ENCODE peak calls at places on chromosomes 5 and 9, in five cellular contexts. X is A549, W is heart left ventricle, M is adipocyte, O is AG04450. P is an unnamed sample.

GRCh38 chr9:108851138-108851537 is 4.6 kb downstream of the ACTL7B start:
- DNase-seq in M (no peak), O (no peak), X (no peak), W (no peak), P (no peak)

GRCh38 chr5:68374770-68375518 is 159.4 kb downstream of the PIK3R1 start:
- DNase-seq in X (no peak), M (peak), W (no peak), O (no peak), P (no peak)

GRCh38 chr5:157143127-157143959 is 678 bp upstream of the MED7 start:
- DNase-seq in M (peak), O (no peak), X (peak), W (peak), P (peak)

GRCh38 chr5:1685076-1685475 is 114.6 kb downstream of the MRPL36 start:
- DNase-seq in M (no peak), W (no peak), X (no peak), O (no peak), P (no peak)

GRCh38 chr5:1666812-1667588 is 132.6 kb downstream of the MRPL36 start:
- DNase-seq in O (no peak), W (no peak), X (peak), M (peak), P (no peak)

GRCh38 chr9:111731916-111732315 is 62.8 kb downstream of the SHOC1 start:
- DNase-seq in O (no peak), X (no peak), W (no peak), M (no peak), P (no peak)

GRCh38 chr5:152404494-152404893 is 585 bp downstream of the NMUR2 start:
- DNase-seq in O (no peak), M (no peak), X (no peak), W (no peak), P (peak)

GRCh38 chr5:132414634-132415377 is 45.3 kb downstream of the SLC22A5 start:
- DNase-seq in O (no peak), W (no peak), M (peak), X (peak), P (no peak)

GRCh38 chr9:129309906-129310305 is 131.8 kb upstream of the IER5L start:
- DNase-seq in X (no peak), O (no peak), M (no peak), W (no peak), P (no peak)

GRCh38 chr9:127815512-127816361 is 13.1 kb downstream of the FPGS start:
- DNase-seq in O (no peak), W (no peak), M (no peak), X (no peak), P (no peak)

GRCh38 chr9:69346596-69347390 is 21.8 kb downstream of the ENTREP1 start:
- DNase-seq in X (no peak), O (no peak), W (no peak), M (no peak), P (no peak)

GRCh38 chr9:130470269-130470668 is 25.5 kb downstream of the ASS1 start:
- DNase-seq in W (no peak), X (no peak), O (no peak), M (no peak), P (no peak)

GRCh38 chr9:130468566-130468965 is 23.8 kb downstream of the ASS1 start:
- DNase-seq in M (no peak), X (no peak), W (no peak), O (no peak), P (no peak)

GRCh38 chr9:130465383-130466096 is 20.8 kb downstream of the ASS1 start:
- DNase-seq in O (no peak), W (no peak), X (no peak), M (no peak), P (peak)

GRCh38 chr9:130466537-130467217 is 21.9 kb downstream of the ASS1 start:
- DNase-seq in M (no peak), O (no peak), X (no peak), W (no peak), P (no peak)

GRCh38 chr9:130467371-130467770 is 22.6 kb downstream of the ASS1 start:
- DNase-seq in O (no peak), W (no peak), M (no peak), X (no peak), P (no peak)
- H3K4me3 ChIP-seq in O (no peak), W (no peak), M (no peak), X (no peak), P (no peak)

GRCh38 chr5:36236801-36237200 is 4.9 kb downstream of the NADK2 start:
- DNase-seq in M (no peak), O (no peak), X (no peak), W (no peak), P (no peak)
- H3K4me3 ChIP-seq in M (no peak), O (no peak), X (no peak), W (no peak), P (no peak)

DNA sequence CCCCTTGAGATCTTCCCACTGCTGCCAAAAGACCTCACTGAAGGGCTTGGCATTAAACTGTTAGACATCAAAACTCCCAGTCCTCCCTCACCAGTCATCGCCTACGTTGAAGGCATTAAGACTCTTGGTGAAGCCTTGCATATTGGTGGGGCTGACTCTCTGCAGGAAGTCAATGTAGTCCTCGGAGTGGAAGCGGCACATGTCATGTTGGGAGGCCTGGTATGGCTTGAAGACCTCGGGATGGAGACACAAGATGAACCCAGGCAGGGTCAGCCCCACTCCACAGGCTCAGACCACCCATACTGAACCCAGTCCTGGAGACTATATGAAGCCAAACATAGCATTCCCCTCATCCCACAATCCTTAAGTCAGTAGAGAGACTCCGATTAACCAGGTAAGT is 1.9 kb downstream of the HDAC3 start:
- DNase-seq in X (no peak), W (no peak), O (no peak), M (no peak), P (no peak)
- H3K4me3 ChIP-seq in X (no peak), W (no peak), O (no peak), M (no peak), P (no peak)

GRCh38 chr5:51278458-51279049 is 104.7 kb upstream of the ISL1 start:
- DNase-seq in W (no peak), X (no peak), M (no peak), O (no peak), P (no peak)
- H3K4me3 ChIP-seq in W (no peak), X (no peak), M (no peak), O (no peak), P (no peak)

GRCh38 chr5:81853005-81853357 is 102.1 kb upstream of the SSBP2 start:
- DNase-seq in X (no peak), O (no peak), W (no peak), M (no peak), P (no peak)
- H3K4me3 ChIP-seq in X (no peak), O (no peak), W (peak), M (peak), P (no peak)

GRCh38 chr5:141236516-141237313 is 8.5 kb upstream of the PCDHB15 start:
- DNase-seq in W (no peak), X (no peak), O (no peak), M (no peak), P (no peak)

GRCh38 chr5:141234109-141234508 is 11.0 kb downstream of the PCDHB14 start:
- DNase-seq in W (no peak), M (peak), O (no peak), X (no peak), P (no peak)
- H3K4me3 ChIP-seq in W (peak), M (peak), O (peak), X (no peak), P (no peak)

GRCh38 chr9:14183001-14183400 is 130.9 kb downstream of the NFIB start:
- DNase-seq in O (no peak), X (no peak), M (no peak), W (no peak), P (no peak)

GRCh38 chr9:14180077-14180941 is 133.6 kb downstream of the NFIB start:
- DNase-seq in W (peak), M (peak), X (no peak), O (no peak), P (no peak)

GRCh38 chr9:14179449-14179848 is 134.5 kb downstream of the NFIB start:
- DNase-seq in W (no peak), M (no peak), X (no peak), O (no peak), P (no peak)

GRCh38 chr9:14185016-14185415 is 128.9 kb downstream of the NFIB start:
- DNase-seq in X (no peak), M (no peak), W (no peak), O (no peak), P (no peak)

DNA sequence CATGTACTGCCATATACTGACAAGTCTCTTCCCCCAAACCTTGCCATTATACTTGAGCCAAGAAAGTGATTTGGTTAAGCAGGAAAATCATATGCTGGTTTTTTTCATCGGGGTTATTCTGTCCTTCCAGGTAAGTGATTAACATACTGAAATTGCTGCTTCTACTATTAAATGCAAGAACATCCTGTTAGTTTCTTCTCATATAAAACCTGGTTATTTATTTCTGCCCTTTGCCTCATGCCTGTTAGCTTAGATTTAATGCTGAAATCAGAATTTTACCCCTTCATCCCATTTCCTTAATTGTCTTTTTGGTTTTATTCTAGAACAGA is 133.0 kb downstream of the NFIB start:
- DNase-seq in W (no peak), X (no peak), M (no peak), O (no peak), P (no peak)
- H3K4me3 ChIP-seq in W (peak), X (no peak), M (peak), O (no peak), P (no peak)

DNA sequence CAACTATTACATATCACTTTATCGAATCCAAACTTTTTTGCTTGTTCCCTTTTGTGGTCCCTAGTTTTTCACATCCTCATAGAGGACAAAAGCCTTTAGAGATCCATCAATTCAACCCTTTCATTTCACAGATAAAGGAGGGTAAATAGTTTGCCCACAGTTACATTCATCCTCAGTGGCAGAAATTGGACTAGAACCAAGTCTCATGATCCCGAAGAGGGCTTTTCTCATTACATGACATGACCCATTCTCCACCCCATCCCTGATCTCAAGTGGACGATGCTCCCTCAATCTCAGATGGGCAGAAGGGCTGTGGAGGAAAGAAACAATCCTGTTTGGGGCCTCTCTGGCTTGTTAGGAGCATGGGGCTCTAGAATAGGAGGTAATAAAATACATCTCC is 23.1 kb downstream of the TICAM2 start:
- DNase-seq in X (no peak), O (no peak), W (no peak), M (no peak), P (no peak)
- H3K4me3 ChIP-seq in X (no peak), O (no peak), W (no peak), M (no peak), P (no peak)

DNA sequence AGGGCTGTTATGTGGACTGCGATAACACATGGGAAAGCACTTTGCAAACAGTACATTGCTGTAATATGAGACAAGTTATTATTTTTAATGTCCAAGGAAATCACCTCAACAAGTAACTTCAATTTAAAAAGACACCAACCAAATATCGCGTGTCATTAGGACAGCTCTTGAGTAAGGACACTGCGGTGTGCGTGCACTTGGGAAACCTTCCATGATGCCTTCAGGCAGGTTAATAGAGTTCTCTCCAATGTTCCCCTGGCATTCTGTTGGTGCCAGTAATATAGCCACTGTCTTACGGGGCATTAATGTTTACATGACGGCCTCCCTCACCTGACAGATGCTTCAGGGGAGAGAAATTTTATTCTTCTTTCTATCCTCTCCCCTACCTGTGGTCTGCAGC is 42.9 kb downstream of the TTLL11 start:
- DNase-seq in M (no peak), X (no peak), O (no peak), W (no peak), P (no peak)
- H3K4me3 ChIP-seq in M (no peak), X (no peak), O (no peak), W (no peak), P (no peak)

GRCh38 chr9:133635903-133636531 is at the start of gene DBH:
- DNase-seq in W (no peak), M (no peak), X (no peak), O (no peak), P (no peak)
- H3K4me3 ChIP-seq in W (no peak), M (no peak), X (no peak), O (no peak), P (no peak)